ENCODE peak calls at places on chromosome 4, in four cellular contexts. W, H, L and Z are unnamed samples.

GRCh38 chr4:183636923-183637322 is 22.1 kb downstream of the RWDD4 start:
- DNase-seq in L (peak; percentile 19), W (no peak), H (peak; percentile 81), Z (no peak)

GRCh38 chr4:139576219-139576618 is 20.2 kb upstream of the SETD7 start:
- DNase-seq in W (no peak), H (no peak), L (no peak), Z (no peak)

GRCh38 chr4:150591904-150592303 is 10.0 kb downstream of the MAB21L2 start:
- DNase-seq in W (no peak), L (no peak), H (no peak), Z (no peak)

GRCh38 chr4:186228514-186228894 is 1.2 kb downstream of the KLKB1 start:
- DNase-seq in W (no peak), H (no peak), L (no peak), Z (no peak)

GRCh38 chr4:180578175-180578574 is 1665.0 kb upstream of the TENM3 start:
- DNase-seq in W (no peak), H (no peak), L (no peak), Z (no peak)

GRCh38 chr4:120331486-120332281 is 265.0 kb upstream of the MAD2L1 start:
- DNase-seq in W (no peak), L (no peak), H (peak; percentile 1), Z (peak; percentile 55)

GRCh38 chr4:797066-797465 is 28.9 kb downstream of the CPLX1 start:
- DNase-seq in H (no peak), W (peak; percentile 9), L (no peak), Z (no peak)

GRCh38 chr4:12975511-12975910 is 508.6 kb downstream of the RAB28 start:
- DNase-seq in L (no peak), W (no peak), H (no peak), Z (no peak)

GRCh38 chr4:185640809-185641675 is 105.7 kb upstream of the PDLIM3 start:
- DNase-seq in H (peak; percentile 88), W (no peak), L (no peak), Z (no peak)

GRCh38 chr4:107999932-108000539 is 10.3 kb downstream of the HADH start:
- DNase-seq in L (no peak), H (peak; percentile 15), W (no peak), Z (no peak)

GRCh38 chr4:37884855-37885487 is 5.9 kb upstream of the TBC1D1 start:
- DNase-seq in H (no peak), L (no peak), W (no peak), Z (no peak)

GRCh38 chr4:75557696-75558095 is 1.8 kb downstream of the ODAPH start:
- DNase-seq in H (no peak), W (no peak), L (no peak), Z (no peak)

GRCh38 chr4:176123710-176124407 is 58.2 kb downstream of the WDR17 start:
- DNase-seq in W (no peak), L (no peak), H (peak; percentile 8), Z (no peak)
- TF ChIP-seq CTCF in W (peak; percentile 56), L (peak; percentile 38), H (peak; percentile 63), Z (peak; percentile 37)

GRCh38 chr4:172546782-172547181 is 621.8 kb upstream of the GALNT7 start:
- DNase-seq in H (no peak), L (no peak), W (no peak), Z (no peak)

GRCh38 chr4:172547724-172548123 is 620.9 kb upstream of the GALNT7 start:
- DNase-seq in H (no peak), L (no peak), W (no peak), Z (no peak)

DNA sequence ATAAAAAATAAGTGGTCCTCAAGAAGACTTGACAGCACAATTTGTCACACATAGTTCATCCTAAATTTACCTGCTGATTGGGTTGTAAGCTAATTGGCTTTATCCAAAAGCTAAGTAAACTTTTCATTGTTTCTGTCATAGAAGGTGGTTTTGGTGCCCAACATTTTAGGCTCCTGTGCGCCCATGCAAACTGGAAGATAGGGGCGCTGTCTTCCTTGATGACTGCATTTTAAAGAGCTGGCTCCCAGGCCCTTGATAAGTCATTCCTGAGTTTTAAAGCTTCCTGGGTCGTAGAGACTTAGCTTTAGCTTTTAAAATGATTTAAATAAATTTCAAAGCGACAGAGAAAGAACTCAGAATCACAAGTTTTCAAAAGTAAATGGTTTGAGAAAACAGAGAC is 625.4 kb upstream of the GALNT7 start:
- DNase-seq in W (no peak), L (no peak), H (no peak), Z (no peak)
- TF ChIP-seq CTCF in W (no peak), L (no peak), H (no peak), Z (no peak)

DNA sequence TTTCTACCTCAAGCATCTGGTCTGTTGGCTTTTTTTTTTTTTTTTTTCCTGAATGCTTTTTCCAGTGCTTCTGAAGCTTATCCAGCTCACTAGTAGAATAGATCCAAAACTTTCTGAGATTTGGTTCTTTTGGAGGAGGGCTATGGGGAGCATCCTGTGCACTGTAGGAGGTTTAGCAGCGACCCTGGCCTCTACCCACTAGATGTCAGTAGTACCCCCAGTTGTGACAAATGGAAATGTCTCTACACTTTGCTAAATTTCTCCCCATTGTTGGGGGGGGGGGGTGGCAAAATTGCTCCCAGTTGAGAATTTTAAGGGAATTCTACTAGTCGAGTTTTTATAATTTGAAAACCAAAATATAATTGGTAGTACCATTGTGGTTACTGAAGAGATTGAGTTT is 23.0 kb upstream of the PPA2 start:
- DNase-seq in H (no peak), W (no peak), L (no peak), Z (no peak)
- TF ChIP-seq CTCF in H (no peak), W (peak; percentile 23), L (no peak), Z (no peak)

DNA sequence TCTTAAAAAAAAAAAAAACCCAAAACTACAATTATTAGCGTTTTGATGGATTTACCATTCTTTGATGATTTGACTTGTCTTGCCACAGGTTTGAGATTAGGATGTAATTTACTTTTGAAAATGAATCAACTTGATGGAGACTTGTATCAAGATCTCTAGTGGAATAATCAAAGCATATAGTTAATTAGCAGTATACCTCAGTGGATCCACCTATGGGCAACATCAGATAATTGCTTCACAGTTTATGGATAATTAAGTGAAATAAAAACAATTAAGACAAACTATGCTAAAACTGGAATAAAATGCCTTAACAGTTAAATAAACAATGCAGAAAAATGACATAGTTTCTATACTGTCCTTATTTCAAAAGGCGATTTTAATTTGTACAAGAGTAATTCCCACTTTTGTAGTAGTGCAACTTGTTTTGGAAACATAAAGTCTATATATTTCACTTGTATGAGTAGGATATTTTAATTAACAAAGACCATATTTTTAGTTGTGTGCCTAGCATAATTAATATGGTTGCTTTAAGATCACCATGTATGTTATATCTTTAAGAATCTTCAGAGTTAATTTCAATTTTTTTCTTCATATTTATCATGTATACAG is 4.2 kb downstream of the CPEB2 start:
- DNase-seq in H (peak; percentile 33), L (no peak), W (no peak), Z (no peak)
- TF ChIP-seq CTCF in H (peak; percentile 51), L (no peak), W (peak; percentile 21), Z (no peak)

DNA sequence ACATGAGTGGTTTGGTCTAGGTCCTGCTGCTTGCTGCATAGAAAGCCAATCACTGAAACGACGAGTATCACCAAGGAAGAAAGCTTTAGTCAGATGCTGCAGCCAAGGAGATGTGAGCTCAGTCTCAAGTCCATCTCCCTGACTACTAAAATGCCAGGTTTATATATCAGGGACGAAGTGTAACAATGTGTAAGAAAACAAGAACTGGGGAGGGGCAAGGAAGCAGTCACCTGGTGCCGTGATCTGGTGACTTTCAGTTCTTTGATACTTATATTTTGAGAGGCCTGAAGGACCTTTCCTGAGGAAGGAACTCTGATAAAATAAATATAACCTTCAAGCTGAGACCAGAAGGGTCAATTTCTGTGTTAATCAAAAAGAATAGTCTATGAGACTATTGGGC is 19.6 kb upstream of the ABRAXAS1 start:
- DNase-seq in W (no peak), L (no peak), H (no peak), Z (no peak)
- TF ChIP-seq CTCF in W (no peak), L (no peak), H (no peak), Z (no peak)

DNA sequence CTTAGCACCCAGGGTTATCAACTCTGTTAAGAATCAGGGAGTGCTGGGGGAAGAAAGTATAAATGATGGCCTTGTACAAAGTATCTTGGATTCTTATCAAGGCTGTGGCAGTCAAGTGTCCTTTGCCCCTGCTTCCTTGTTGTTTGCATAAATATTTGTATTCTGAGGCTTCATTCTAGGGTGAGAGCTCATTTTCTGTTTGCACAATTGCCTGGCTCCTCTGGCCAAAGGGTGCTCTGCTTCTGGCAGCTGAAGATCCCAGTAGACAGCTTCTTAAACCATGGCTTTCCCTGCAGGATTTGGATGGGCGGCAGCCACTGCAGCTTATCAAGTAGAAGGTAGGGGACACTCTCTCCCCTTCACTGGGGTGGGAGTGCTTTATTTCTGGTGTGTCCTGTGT is at the start of gene GBA3:
- DNase-seq in W (no peak), H (no peak), L (no peak), Z (no peak)
- TF ChIP-seq CTCF in W (no peak), H (no peak), L (no peak), Z (no peak)